ENCODE peak calls at places on chromosomes 1 and 21, in nine cellular contexts. O is fibroblast of lung; I is tibial nerve; W is left ventricle myocardium inferior; U is A549; J is vagina; V is GM23338; T is cardiac fibroblast; N is CD8-positive, alpha-beta T cell. K is an unnamed sample.

GRCh38 chr21:33364830-33365229 is 38.4 kb upstream of the IFNGR2 start:
- DNase-seq in N (no peak), U (no peak), V (no peak), I (no peak), O (no peak), J (no peak), T (no peak), W (no peak), K (no peak)

GRCh38 chr1:109268431-109269211 is 14.3 kb downstream of the PSRC1 start:
- DNase-seq in I (no peak), V (no peak), T (no peak), N (no peak), O (no peak), J (no peak), U (no peak), W (no peak), K (no peak)

GRCh38 chr1:220893701-220894024 is 14.4 kb downstream of the HLX start:
- DNase-seq in O (no peak), J (no peak), U (no peak), V (peak; percentile 26), T (no peak), W (no peak), I (no peak), N (no peak), K (no peak)

GRCh38 chr21:34802180-34802899 is 133.5 kb downstream of the CLIC6 start:
- DNase-seq in T (no peak), V (no peak), J (no peak), I (no peak), N (no peak), U (no peak), O (no peak), W (no peak), K (peak; percentile 60)

GRCh38 chr1:229694053-229694693 is 68.1 kb downstream of the URB2 start:
- DNase-seq in W (peak; percentile 83), J (no peak), T (peak; percentile 77), I (peak; percentile 77), O (peak; percentile 86), V (peak; percentile 69), N (no peak), U (no peak), K (peak; percentile 92)

GRCh38 chr1:35111106-35111505 is 31.9 kb downstream of the ZMYM1 start:
- DNase-seq in V (no peak), T (peak; percentile 39), W (no peak), I (no peak), O (peak; percentile 87), U (peak; percentile 8), N (no peak), J (no peak), K (peak; percentile 85)

GRCh38 chr1:88612783-88613182 is 71.3 kb upstream of the PKN2 start:
- DNase-seq in I (no peak), O (no peak), V (no peak), W (no peak), N (no peak), T (no peak), U (no peak), J (no peak), K (no peak)

GRCh38 chr1:12745992-12746323 is at the start of gene CFAP107:
- DNase-seq in U (no peak), O (no peak), N (no peak), V (peak; percentile 43), W (no peak), T (no peak), J (no peak), I (no peak), K (peak; percentile 4)

GRCh38 chr1:167472729-167473529 is 45.4 kb downstream of the CD247 start:
- DNase-seq in W (no peak), T (no peak), J (no peak), V (no peak), U (no peak), N (no peak), I (no peak), O (no peak), K (no peak)

GRCh38 chr1:107135466-107135865 is 5.4 kb upstream of the NTNG1 start:
- DNase-seq in T (peak; percentile 35), V (peak; percentile 82), N (no peak), U (no peak), I (no peak), O (peak; percentile 57), J (no peak), W (no peak), K (peak; percentile 55)

GRCh38 chr1:241934181-241934815 is 23.3 kb upstream of the BECN2 start:
- DNase-seq in I (peak; percentile 6), U (no peak), J (no peak), W (no peak), V (peak; percentile 80), N (no peak), T (peak; percentile 1), O (peak; percentile 81), K (peak; percentile 57)

GRCh38 chr1:2046225-2046917 is 3.8 kb upstream of the PRKCZ start:
- DNase-seq in N (no peak), J (no peak), O (peak; percentile 9), W (peak; percentile 59), V (peak; percentile 92), U (peak; percentile 52), I (peak; percentile 32), T (peak; percentile 15), K (peak; percentile 31)

GRCh38 chr21:44800971-44801467 is 601 bp downstream of the UBE2G2 start:
- DNase-seq in O (peak; percentile 41), N (no peak), T (peak; percentile 31), I (no peak), J (no peak), U (peak; percentile 62), V (peak; percentile 58), W (no peak), K (peak; percentile 46)

GRCh38 chr1:93237021-93237420 is 56.5 kb downstream of the CCDC18 start:
- DNase-seq in U (no peak), T (no peak), J (no peak), W (no peak), I (no peak), N (no peak), O (no peak), V (no peak), K (no peak)

GRCh38 chr1:35432231-35432630 is 125.0 kb downstream of the KIAA0319L start:
- DNase-seq in W (no peak), V (no peak), T (no peak), I (no peak), O (no peak), U (no peak), J (no peak), N (no peak), K (no peak)

GRCh38 chr1:227318852-227319607 is 738 bp upstream of the CDC42BPA start:
- DNase-seq in N (no peak), W (peak; percentile 22), J (no peak), T (peak; percentile 58), U (peak; percentile 51), V (peak; percentile 79), I (peak; percentile 49), O (peak; percentile 67), K (peak; percentile 50)

GRCh38 chr1:53066433-53066832 is 4.4 kb downstream of the PODN start:
- DNase-seq in T (no peak), N (no peak), I (no peak), W (peak; percentile 14), J (no peak), U (no peak), V (no peak), O (no peak), K (no peak)

GRCh38 chr1:152141971-152142584 is 16.9 kb downstream of the RPTN start:
- DNase-seq in I (peak; percentile 82), T (peak; percentile 77), V (peak; percentile 90), U (peak; percentile 38), W (peak; percentile 20), N (no peak), J (no peak), O (peak; percentile 54), K (peak; percentile 89)

GRCh38 chr1:225863167-225863566 is 19.0 kb downstream of the TMEM63A start:
- DNase-seq in O (peak; percentile 54), T (peak; percentile 41), V (no peak), I (no peak), J (no peak), N (no peak), W (no peak), U (no peak), K (no peak)

GRCh38 chr21:44657635-44658183 is at the start of gene KRTAP12-3:
- DNase-seq in U (no peak), O (no peak), V (no peak), W (no peak), J (no peak), T (no peak), I (no peak), N (peak; percentile 50), K (no peak)

GRCh38 chr21:24840287-24840686 is 767.0 kb downstream of the MRPL39 start:
- DNase-seq in I (no peak), T (no peak), O (no peak), N (no peak), W (no peak), U (no peak), J (no peak), V (peak; percentile 43), K (no peak)

GRCh38 chr1:117622726-117623125 is 16.9 kb downstream of the TENT5C start:
- DNase-seq in O (no peak), V (no peak), W (no peak), U (no peak), J (peak; percentile 77), N (no peak), T (no peak), I (no peak), K (no peak)
- TF ChIP-seq CTCF in O (no peak), V (no peak), W (peak; percentile 23), U (no peak), J (no peak), N (no peak), T (no peak), I (no peak), K (no peak)

GRCh38 chr1:156897078-156897825 is 3.7 kb downstream of the PEAR1 start:
- DNase-seq in N (no peak), U (peak; percentile 75), I (no peak), W (no peak), O (peak; percentile 78), V (no peak), J (no peak), T (peak; percentile 57), K (peak; percentile 66)
- H3K4me3 ChIP-seq in N (no peak overlapping the region), U (peak overlapping the region; percentile 1), I (no peak overlapping the region), W (peak overlapping the region; percentile 72), O (peak overlapping the region; percentile 14), V (no peak overlapping the region), J (no peak overlapping the region), T (peak overlapping the region; percentile 28), K (no peak overlapping the region)

GRCh38 chr1:44030606-44031050 is 634 bp downstream of the SLC6A9 start:
- DNase-seq in N (no peak), J (no peak), T (peak; percentile 48), U (no peak), O (peak; percentile 45), V (peak; percentile 77), I (peak; percentile 22), W (peak; percentile 42), K (peak; percentile 50)
- TF ChIP-seq CTCF in N (no peak), J (no peak), T (no peak), U (peak; percentile 18), O (peak; percentile 12), V (no peak), I (peak; percentile 9), W (peak; percentile 38), K (peak; percentile 34)

GRCh38 chr1:18326171-18326950 is 154.4 kb upstream of the KLHDC7A start:
- DNase-seq in I (no peak), W (no peak), N (no peak), O (no peak), T (no peak), V (no peak), U (no peak), J (no peak), K (no peak)
- H3K4me3 ChIP-seq in I (no peak overlapping the region), W (no peak overlapping the region), N (no peak overlapping the region), O (no peak overlapping the region), T (no peak overlapping the region), V (no peak overlapping the region), U (no peak overlapping the region), J (no peak overlapping the region), K (no peak overlapping the region)

K was measured in choroid plexus epithelial cell.